ENCODE peak calls at places on chromosomes 1 and 21, in five cellular contexts. W, P, G, Z and B are unnamed samples.

GRCh38 chr1:12546771-12547585 is 71.0 kb downstream of the DHRS3 start:
- DNase-seq in W (peak), P (peak), G (peak), Z (no peak), B (no peak)

GRCh38 chr1:32716312-32717126 is 13.9 kb upstream of the SYNC start:
- DNase-seq in W (peak), P (no peak), G (no peak), Z (peak), B (no peak)

GRCh38 chr1:245105815-245106410 is 48.9 kb upstream of the KIF26B start:
- DNase-seq in W (no peak), P (no peak), G (no peak), Z (no peak), B (no peak)

GRCh38 chr21:43658769-43659135 is 536 bp downstream of the HSF2BP start:
- DNase-seq in W (no peak), P (no peak), G (peak), Z (no peak), B (no peak)

GRCh38 chr1:19458815-19459417 is 26.4 kb downstream of the CAPZB start:
- DNase-seq in W (no peak), P (no peak), G (no peak), Z (no peak), B (no peak)

GRCh38 chr1:60277269-60277668 is 203.7 kb upstream of the C1orf87 start:
- DNase-seq in W (no peak), P (no peak), G (no peak), Z (no peak), B (no peak)

GRCh38 chr1:64766385-64766784 is 21.5 kb downstream of the RAVER2 start:
- DNase-seq in W (no peak), P (no peak), G (no peak), Z (no peak), B (no peak)

GRCh38 chr1:58942759-58943191 is 158.9 kb upstream of the JUN start:
- DNase-seq in W (no peak), P (no peak), G (no peak), Z (no peak), B (no peak)

GRCh38 chr1:162145280-162145965 is 75.9 kb downstream of the NOS1AP start:
- DNase-seq in W (no peak), P (no peak), G (no peak), Z (no peak), B (no peak)

GRCh38 chr1:243667133-243667532 is 182.9 kb downstream of the AKT3 start:
- DNase-seq in W (no peak), P (no peak), G (no peak), Z (no peak), B (no peak)

GRCh38 chr1:86068126-86068805 is 88.3 kb downstream of the COL24A1 start:
- DNase-seq in W (peak), P (peak), G (no peak), Z (no peak), B (no peak)

GRCh38 chr1:31258581-31258980 is 18.9 kb upstream of the NKAIN1 start:
- DNase-seq in W (no peak), P (no peak), G (no peak), Z (no peak), B (no peak)

GRCh38 chr1:244628719-244629299 is 24.1 kb upstream of the DESI2 start:
- DNase-seq in W (peak), P (peak), G (no peak), Z (no peak), B (no peak)

GRCh38 chr1:180232521-180233043 is 2.5 kb downstream of the LHX4 start:
- DNase-seq in W (no peak), P (no peak), G (no peak), Z (no peak), B (peak)

GRCh38 chr1:184324972-184325371 is 61.9 kb upstream of the C1orf21 start:
- DNase-seq in W (no peak), P (no peak), G (no peak), Z (no peak), B (no peak)

GRCh38 chr1:88985033-88985432 is 7.4 kb downstream of the KYAT3 start:
- DNase-seq in W (peak), P (peak), G (peak), Z (no peak), B (no peak)

GRCh38 chr21:36155603-36156338 is 853 bp upstream of the DOP1B start:
- DNase-seq in W (no peak), P (no peak), G (no peak), Z (no peak), B (peak)

GRCh38 chr1:65279092-65279448 is 30.3 kb upstream of the DNAJC6 start:
- DNase-seq in W (peak), P (no peak), G (peak), Z (no peak), B (no peak)

GRCh38 chr1:30284226-30284625 is 439.2 kb downstream of the MATN1 start:
- DNase-seq in W (no peak), P (no peak), G (no peak), Z (no peak), B (no peak)

GRCh38 chr1:185632659-185633428 is 101.3 kb upstream of the HMCN1 start:
- DNase-seq in W (peak), P (peak), G (no peak), Z (no peak), B (no peak)

GRCh38 chr1:210364479-210364878 is 35.8 kb downstream of the HHAT start:
- DNase-seq in W (no peak), P (no peak), G (peak), Z (no peak), B (peak)

GRCh38 chr1:200971955-200972711 is 51.4 kb downstream of the KIF21B start:
- DNase-seq in W (peak), P (peak), G (peak), Z (peak), B (peak)

GRCh38 chr1:65233757-65234156 is 75.6 kb upstream of the DNAJC6 start:
- DNase-seq in W (no peak), P (no peak), G (no peak), Z (no peak), B (no peak)

GRCh38 chr1:185929759-185930158 is 195.6 kb downstream of the HMCN1 start:
- DNase-seq in W (no peak), P (peak), G (no peak), Z (no peak), B (no peak)

GRCh38 chr1:66684353-66684752 is 67.9 kb upstream of the DYNLT5 start:
- DNase-seq in W (no peak), P (no peak), G (no peak), Z (no peak), B (no peak)
- H3K4me3 ChIP-seq in W (no peak), P (no peak), G (no peak), Z (no peak), B (no peak)

DNA sequence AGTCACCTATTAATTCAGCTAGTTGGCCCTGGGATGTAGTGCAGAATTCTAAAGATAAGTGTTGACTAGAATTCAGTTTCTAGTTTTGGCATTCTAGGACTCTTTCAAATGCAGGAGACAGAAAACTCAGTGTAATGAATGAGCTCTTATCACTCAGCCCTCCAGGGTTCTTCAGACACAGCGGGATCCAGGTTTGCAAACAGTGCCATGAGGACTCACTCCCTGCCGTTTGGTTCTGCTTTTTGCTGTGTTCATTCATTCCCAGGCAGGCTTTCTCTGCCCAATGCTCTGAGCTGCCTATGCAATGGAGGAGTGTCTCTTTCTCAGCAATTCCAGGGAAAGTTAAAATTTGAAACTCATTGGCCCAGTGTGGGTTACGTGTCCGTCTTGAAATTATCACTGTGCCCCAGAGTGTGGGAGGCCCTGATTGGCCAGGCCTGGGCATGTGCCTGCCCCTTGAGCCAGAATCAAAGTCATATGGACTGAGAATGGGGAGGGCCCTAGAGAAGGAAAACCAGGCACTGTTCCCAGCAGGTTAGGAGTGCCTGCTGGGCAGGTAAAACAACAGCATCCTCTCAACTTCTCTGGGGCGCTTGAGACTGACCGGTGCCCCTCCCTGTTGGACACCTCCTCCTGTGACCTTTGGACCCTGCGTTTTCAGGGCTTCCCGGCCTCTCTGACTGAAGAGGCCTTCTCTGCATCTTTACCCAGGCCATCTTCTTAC is 43.4 kb downstream of the TMEM51 start:
- DNase-seq in W (no peak), P (no peak), G (no peak), Z (no peak), B (no peak)
- H3K4me3 ChIP-seq in W (no peak), P (no peak), G (no peak), Z (no peak), B (no peak)

DNA sequence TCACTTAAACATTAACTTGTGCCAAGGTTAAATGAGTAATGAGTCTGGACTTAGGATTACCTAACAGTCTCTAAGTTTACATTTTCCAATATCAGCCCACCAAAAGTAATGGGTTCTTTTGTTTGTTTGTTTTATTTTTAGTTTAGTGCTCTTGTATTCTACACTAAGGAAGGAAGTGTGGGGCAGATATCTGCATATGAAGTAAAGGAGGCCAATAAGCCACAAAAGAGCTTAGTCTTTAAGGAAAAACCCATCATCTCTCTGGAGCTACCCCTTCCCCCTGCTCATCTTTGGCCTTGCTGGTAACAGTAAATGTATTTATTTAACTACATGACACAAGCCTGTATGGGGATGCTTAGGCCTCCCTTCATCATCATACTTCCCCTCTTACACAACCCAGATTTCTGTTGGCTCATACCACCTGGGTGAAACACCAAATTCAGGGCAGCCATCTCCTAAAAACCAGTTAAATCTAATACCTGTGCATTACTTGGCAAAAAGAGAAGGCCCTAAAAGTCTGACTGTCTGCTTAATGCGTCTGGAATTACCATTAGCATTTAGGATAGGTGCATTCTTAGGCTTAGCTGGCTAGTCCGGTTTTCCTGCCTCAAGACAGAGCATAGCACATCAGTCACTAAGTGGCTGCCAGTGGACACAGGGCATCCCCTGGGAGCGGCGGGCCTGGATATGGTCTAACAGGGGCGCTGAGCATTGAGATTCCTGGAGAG is 96.8 kb upstream of the ADGRL2 start:
- DNase-seq in W (peak), P (peak), G (no peak), Z (no peak), B (no peak)
- H3K4me3 ChIP-seq in W (no peak), P (no peak), G (no peak), Z (no peak), B (no peak)

GRCh38 chr21:45484318-45484717 is 57.9 kb downstream of the SLC19A1 start:
- DNase-seq in W (no peak), P (no peak), G (no peak), Z (no peak), B (no peak)

GRCh38 chr21:45481566-45481965 is 60.7 kb downstream of the SLC19A1 start:
- DNase-seq in W (no peak), P (no peak), G (no peak), Z (no peak), B (no peak)

GRCh38 chr21:45480701-45481500 is 61.3 kb downstream of the SLC19A1 start:
- DNase-seq in W (no peak), P (no peak), G (no peak), Z (no peak), B (no peak)

GRCh38 chr21:45481977-45482898 is 60.0 kb downstream of the SLC19A1 start:
- DNase-seq in W (no peak), P (no peak), G (no peak), Z (no peak), B (no peak)

GRCh38 chr21:45482899-45483821 is 59.1 kb downstream of the SLC19A1 start:
- DNase-seq in W (no peak), P (no peak), G (no peak), Z (no peak), B (no peak)
- H3K4me3 ChIP-seq in W (no peak), P (no peak), G (no peak), Z (no peak), B (no peak)

DNA sequence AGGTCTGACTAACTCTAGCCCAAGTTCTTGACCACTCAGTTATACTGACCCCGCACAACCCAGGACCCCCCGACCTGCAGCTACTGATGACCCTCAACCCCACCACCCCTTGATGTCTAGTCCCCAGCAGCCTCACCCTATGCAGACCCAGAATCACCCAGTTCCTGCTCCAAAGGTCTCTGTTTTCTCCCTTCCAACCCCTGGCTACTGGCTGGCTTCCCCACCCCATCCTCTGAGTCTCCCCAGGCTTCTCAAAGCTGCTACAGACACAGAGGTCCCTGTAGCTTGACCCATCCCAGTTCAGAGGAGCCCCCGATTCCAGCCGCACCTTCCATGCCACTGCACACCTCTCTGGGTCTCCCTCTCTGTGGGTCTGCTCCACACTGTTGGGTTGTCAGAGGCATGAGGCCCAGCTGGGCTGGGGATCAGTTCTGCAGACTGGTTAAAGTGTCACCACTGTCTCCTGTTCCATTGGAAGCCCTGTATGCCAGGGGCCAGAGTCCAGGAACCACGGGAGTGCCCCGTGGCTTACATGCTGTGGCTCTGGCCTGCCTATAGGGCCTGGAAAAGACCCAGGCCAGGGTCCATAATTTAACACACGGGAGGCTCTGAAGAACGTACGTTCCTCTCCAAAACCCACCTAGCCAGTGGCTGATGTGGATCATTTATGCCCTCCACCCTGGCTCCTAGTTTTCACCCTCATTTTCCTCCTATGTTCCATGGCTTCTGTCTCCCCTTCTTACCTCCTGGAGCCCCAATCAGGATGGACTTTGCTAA is 497 bp downstream of the PKLR start:
- DNase-seq in W (no peak), P (no peak), G (no peak), Z (no peak), B (no peak)
- H3K4me3 ChIP-seq in W (no peak), P (no peak), G (no peak), Z (no peak), B (no peak)

DNA sequence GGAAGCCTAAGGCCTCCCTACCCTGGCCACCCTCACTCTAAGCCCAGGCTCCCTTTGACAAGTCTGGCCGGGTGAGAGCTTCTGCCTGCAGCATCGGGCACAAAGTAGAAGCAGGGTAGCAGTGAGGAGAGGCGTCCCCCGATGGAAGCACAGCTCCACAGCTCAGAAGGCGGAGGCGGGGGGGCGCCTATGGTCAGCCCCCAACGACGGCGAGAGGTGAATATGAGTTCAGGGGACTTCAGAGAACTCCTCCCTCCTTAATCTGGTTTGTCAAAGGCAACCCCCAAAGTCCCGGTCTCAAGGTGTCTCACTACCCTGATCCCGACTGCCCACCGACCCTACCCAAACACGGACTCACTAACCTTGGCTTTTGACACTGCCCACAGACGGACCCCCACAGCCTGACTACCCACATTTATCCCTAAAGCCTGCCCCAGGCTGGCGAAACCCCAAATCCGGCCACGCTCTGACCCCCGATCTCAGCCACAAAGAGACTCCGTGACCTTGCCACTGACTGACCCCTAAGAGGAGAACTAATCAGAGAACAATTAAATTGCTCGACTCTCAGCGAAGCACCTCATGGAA is 5.3 kb downstream of the ID3 start:
- DNase-seq in W (no peak), P (no peak), G (no peak), Z (no peak), B (no peak)
- H3K4me3 ChIP-seq in W (peak), P (peak), G (peak), Z (peak), B (peak)

DNA sequence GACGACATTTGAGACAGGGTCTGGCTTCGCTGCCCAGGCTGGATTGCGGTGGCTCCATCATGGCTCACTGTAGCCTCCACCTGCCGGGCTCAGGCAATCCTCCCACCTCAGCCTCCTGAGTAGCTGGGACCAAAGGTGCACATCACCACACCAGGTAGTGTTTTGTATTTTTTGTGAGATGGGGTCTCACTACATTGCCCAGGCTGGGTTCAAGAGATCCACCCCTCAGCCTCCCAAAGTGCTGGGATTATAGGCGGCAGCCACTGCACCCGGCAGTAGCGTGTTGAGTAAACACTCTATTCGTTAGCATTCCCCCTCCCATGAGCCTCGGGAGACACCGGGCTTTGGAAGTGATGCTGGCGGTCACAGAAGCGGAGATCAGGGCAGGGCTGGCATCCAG is 6.8 kb upstream of the C1QTNF12 start:
- DNase-seq in W (no peak), P (no peak), G (no peak), Z (no peak), B (no peak)
- H3K4me3 ChIP-seq in W (no peak), P (no peak), G (no peak), Z (no peak), B (no peak)